ENCODE peak calls at places on chromosomes 4 and X, in five cellular contexts. Q, D, E, I and O are unnamed samples.
A peak's percentile ranks its signal among the peaks of the same experiment; 100 is the strongest.

GRCh38 chrX:107710617-107711391 is 64.8 kb downstream of the TSC22D3 start:
- DNase-seq in Q (peak; percentile 88), D (no peak), E (no peak), I (peak; percentile 28), O (peak; percentile 91)

GRCh38 chr4:156971623-156972369 is at the start of gene PDGFC:
- DNase-seq in Q (no peak), D (peak; percentile 88), E (peak; percentile 90), I (peak; percentile 71), O (no peak)

GRCh38 chr4:8905236-8905772 is 33.7 kb upstream of the HMX1 start:
- DNase-seq in Q (no peak), D (peak; percentile 2), E (no peak), I (no peak), O (no peak)

GRCh38 chr4:46503739-46504138 is 113.8 kb upstream of the GABRA2 start:
- DNase-seq in Q (no peak), D (no peak), E (no peak), I (no peak), O (no peak)

GRCh38 chr4:173415885-173416658 is 17.2 kb upstream of the SCRG1 start:
- DNase-seq in Q (no peak), D (peak; percentile 40), E (peak; percentile 77), I (peak; percentile 64), O (no peak)

GRCh38 chr4:8762951-8763735 is 108.5 kb downstream of the HMX1 start:
- DNase-seq in Q (no peak), D (peak; percentile 11), E (peak; percentile 22), I (no peak), O (no peak)

GRCh38 chr4:1360423-1361283 is 13.6 kb downstream of the UVSSA start:
- DNase-seq in Q (no peak), D (no peak), E (peak; percentile 42), I (no peak), O (no peak)

GRCh38 chrX:109600114-109600710 is 24.8 kb downstream of the KCNE5 start:
- DNase-seq in Q (no peak), D (no peak), E (peak; percentile 53), I (peak; percentile 59), O (no peak)

GRCh38 chr4:45423876-45424275 is 697.5 kb upstream of the GNPDA2 start:
- DNase-seq in Q (no peak), D (no peak), E (no peak), I (peak; percentile 63), O (no peak)

GRCh38 chrX:20063716-20064351 is 52.9 kb downstream of the MAP7D2 start:
- DNase-seq in Q (no peak), D (no peak), E (no peak), I (no peak), O (peak; percentile 11)

GRCh38 chr4:128315756-128316520 is 28.3 kb upstream of the PGRMC2 start:
- DNase-seq in Q (no peak), D (no peak), E (no peak), I (no peak), O (no peak)

GRCh38 chr4:174332741-174333493 is 49.2 kb downstream of the CEP44 start:
- DNase-seq in Q (no peak), D (no peak), E (no peak), I (no peak), O (no peak)

GRCh38 chr4:89111833-89112563 is 665 bp downstream of the TIGD2 start:
- DNase-seq in Q (no peak), D (no peak), E (no peak), I (no peak), O (no peak)

GRCh38 chrX:137227164-137227563 is 193.4 kb upstream of the GPR101 start:
- DNase-seq in Q (no peak), D (no peak), E (no peak), I (no peak), O (no peak)

GRCh38 chrX:14897042-14897441 is 23.8 kb downstream of the MOSPD2 start:
- DNase-seq in Q (no peak), D (no peak), E (no peak), I (no peak), O (no peak)
- H3K4me3 ChIP-seq in Q (no peak overlapping the region), D (no peak overlapping the region), E (no peak overlapping the region), I (no peak overlapping the region), O (no peak overlapping the region)

DNA sequence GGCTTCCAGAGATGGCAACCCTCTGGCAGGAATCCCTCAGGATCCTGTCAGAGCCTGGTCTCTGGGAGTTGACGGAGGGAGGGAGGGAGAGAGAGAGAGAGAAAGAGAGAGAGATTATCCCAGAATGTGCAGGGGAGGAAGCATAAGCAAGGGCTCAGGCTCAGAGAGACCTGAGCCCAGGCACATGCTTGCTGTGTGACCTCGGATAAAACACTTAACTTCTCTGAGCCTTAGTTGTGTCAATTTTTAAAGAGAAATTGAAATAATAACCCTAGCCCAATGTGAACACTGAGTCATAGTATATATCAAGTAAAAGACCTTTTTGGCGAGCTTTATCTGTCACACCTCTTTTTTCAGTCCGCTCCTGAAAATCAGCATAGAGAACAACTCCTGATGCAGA is 473 bp upstream of the USP51 start:
- DNase-seq in Q (no peak), D (no peak), E (no peak), I (no peak), O (no peak)
- H3K4me3 ChIP-seq in Q (peak overlapping the region; percentile 81), D (peak overlapping the region; percentile 62), E (peak overlapping the region; percentile 92), I (peak overlapping the region; percentile 64), O (peak overlapping the region; percentile 67)

GRCh38 chr4:15688056-15688455 is 6.4 kb downstream of the FAM200B start:
- DNase-seq in Q (no peak), D (no peak), E (no peak), I (no peak), O (no peak)

GRCh38 chr4:15691346-15692140 is 9.9 kb downstream of the FAM200B start:
- DNase-seq in Q (no peak), D (no peak), E (no peak), I (peak; percentile 33), O (no peak)

GRCh38 chr4:15689540-15689939 is 7.9 kb downstream of the FAM200B start:
- DNase-seq in Q (no peak), D (no peak), E (no peak), I (no peak), O (no peak)

GRCh38 chr4:15694431-15694830 is 8.4 kb upstream of the BST1 start:
- DNase-seq in Q (no peak), D (no peak), E (no peak), I (no peak), O (no peak)

GRCh38 chr4:15690020-15690809 is 8.6 kb downstream of the FAM200B start:
- DNase-seq in Q (no peak), D (no peak), E (no peak), I (peak; percentile 76), O (no peak)
- H3K4me3 ChIP-seq in Q (no peak overlapping the region), D (no peak overlapping the region), E (no peak overlapping the region), I (no peak overlapping the region), O (no peak overlapping the region)

GRCh38 chr4:186068581-186069402 is at the start of gene TLR3:
- DNase-seq in Q (peak; percentile 4), D (no peak), E (no peak), I (no peak), O (no peak)
- H3K4me3 ChIP-seq in Q (peak within 1 kb of the TSS; percentile 67), D (peak within 1 kb of the TSS; percentile 54), E (peak within 1 kb of the TSS; percentile 99), I (peak within 1 kb of the TSS; percentile 47), O (peak within 1 kb of the TSS; percentile 38)

GRCh38 chr4:39085891-39086290 is 23.9 kb downstream of the KLHL5 start:
- DNase-seq in Q (no peak), D (no peak), E (no peak), I (no peak), O (no peak)
- H3K4me3 ChIP-seq in Q (no peak overlapping the region), D (no peak overlapping the region), E (no peak overlapping the region), I (no peak overlapping the region), O (no peak overlapping the region)

GRCh38 chrX:21926116-21926515 is 14.4 kb upstream of the SMS start:
- DNase-seq in Q (no peak), D (no peak), E (no peak), I (no peak), O (no peak)
- H3K4me3 ChIP-seq in Q (no peak overlapping the region), D (peak overlapping the region; percentile 31), E (peak overlapping the region; percentile 32), I (no peak overlapping the region), O (no peak overlapping the region)

DNA sequence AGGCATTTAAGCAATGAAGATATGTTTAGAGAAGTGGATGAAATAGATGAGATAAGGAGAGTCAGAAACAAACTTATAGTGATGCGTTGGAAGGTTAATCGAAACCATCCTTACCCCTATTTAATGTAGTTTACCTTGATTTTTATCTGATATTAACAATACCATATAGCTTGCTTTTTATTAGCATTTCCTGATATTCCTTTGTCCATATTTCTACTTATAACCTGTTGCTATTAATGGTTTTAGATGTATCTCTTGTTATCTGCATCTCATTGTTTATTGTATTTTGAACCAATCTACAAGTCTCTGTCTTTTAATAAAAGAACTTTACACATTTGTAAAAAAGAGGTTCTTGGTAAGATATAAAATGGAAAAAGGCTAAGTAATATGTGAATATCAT is 1.6 kb downstream of the TCEAL9 start:
- DNase-seq in Q (no peak), D (no peak), E (no peak), I (no peak), O (no peak)
- H3K4me3 ChIP-seq in Q (no peak overlapping the region), D (no peak overlapping the region), E (no peak overlapping the region), I (peak overlapping the region; percentile 76), O (no peak overlapping the region)